ENCODE peak calls at places on chromosome 7, in nine cellular contexts. Y, W, O, H, J, V, F, A and X are unnamed samples.
A peak's percentile ranks its signal among the peaks of the same experiment; 100 is the strongest.

GRCh38 chr7:104045183-104045582 is 55.7 kb upstream of the RELN start:
- DNase-seq in V (no peak), H (no peak), O (no peak), Y (no peak), A (no peak), J (no peak), F (peak; percentile 25), W (no peak), X (no peak)

GRCh38 chr7:91941450-91941849 is 788 bp downstream of the AKAP9 start:
- DNase-seq in F (peak; percentile 54), W (peak; percentile 60), V (no peak), O (no peak), Y (no peak), J (peak; percentile 65), A (peak; percentile 59), H (peak; percentile 61), X (peak; percentile 46)

GRCh38 chr7:7641129-7641663 is 644 bp downstream of the UMAD1 start:
- DNase-seq in V (no peak), A (peak; percentile 46), J (no peak), H (no peak), O (no peak), W (no peak), Y (peak; percentile 15), F (peak; percentile 45), X (no peak)

GRCh38 chr7:30171753-30172447 is 37.1 kb downstream of the MTURN start:
- DNase-seq in J (no peak), F (no peak), Y (no peak), O (no peak), V (no peak), H (no peak), W (no peak), A (no peak), X (no peak)

GRCh38 chr7:15684834-15685233 is 1.6 kb downstream of the MEOX2 start:
- DNase-seq in A (no peak), Y (no peak), F (no peak), O (no peak), H (no peak), W (peak; percentile 57), J (no peak), V (no peak), X (no peak)

GRCh38 chr7:14691597-14692203 is 210.9 kb downstream of the DGKB start:
- DNase-seq in Y (peak; percentile 32), O (no peak), A (peak; percentile 59), J (peak; percentile 28), W (peak; percentile 42), V (peak; percentile 67), H (peak; percentile 17), F (peak; percentile 57), X (peak; percentile 40)

GRCh38 chr7:128210590-128211570 is 30.2 kb upstream of the LEP start:
- DNase-seq in J (no peak), Y (no peak), F (no peak), V (peak; percentile 40), A (no peak), H (no peak), O (no peak), W (no peak), X (no peak)

GRCh38 chr7:134932707-134933370 is 53.5 kb upstream of the AGBL3 start:
- DNase-seq in W (no peak), J (no peak), Y (no peak), O (no peak), V (peak; percentile 82), A (no peak), H (no peak), F (peak; percentile 34), X (no peak)

GRCh38 chr7:80232969-80233724 is 98.5 kb downstream of the GNAI1 start:
- DNase-seq in A (no peak), W (no peak), V (no peak), O (no peak), H (no peak), J (no peak), Y (no peak), F (no peak), X (no peak)

GRCh38 chr7:121352323-121352722 is 23.5 kb downstream of the WNT16 start:
- DNase-seq in V (no peak), O (no peak), J (no peak), Y (no peak), H (no peak), A (no peak), F (no peak), W (no peak), X (no peak)

GRCh38 chr7:158737064-158737695 is 32.6 kb upstream of the NCAPG2 start:
- DNase-seq in W (no peak), A (no peak), O (no peak), J (no peak), F (no peak), Y (no peak), H (no peak), V (no peak), X (no peak)

GRCh38 chr7:50355817-50356178 is 51.3 kb downstream of the IKZF1 start:
- DNase-seq in J (no peak), O (no peak), Y (no peak), A (no peak), W (no peak), F (peak; percentile 93), H (no peak), V (peak; percentile 61), X (no peak)

GRCh38 chr7:108328174-108328651 is 128.0 kb downstream of the NRCAM start:
- DNase-seq in W (no peak), O (no peak), H (no peak), Y (no peak), A (no peak), J (no peak), V (no peak), F (no peak), X (no peak)

GRCh38 chr7:141421306-141421705 is 129.9 kb upstream of the AGK start:
- DNase-seq in W (no peak), A (no peak), F (no peak), H (no peak), V (no peak), J (no peak), O (no peak), Y (no peak), X (no peak)
- TF ChIP-seq POLR2AphosphoS5 in W (no peak), A (no peak), F (no peak), H (no peak), V (no peak), J (no peak), O (no peak), Y (no peak), X (no peak)

GRCh38 chr7:101172854-101173751 is 7.0 kb downstream of the NAT16 start:
- DNase-seq in W (peak; percentile 27), J (peak; percentile 71), A (peak; percentile 33), H (no peak), O (no peak), F (peak; percentile 41), V (no peak), Y (no peak), X (peak; percentile 85)

GRCh38 chr7:101173752-101174244 is 6.3 kb downstream of the NAT16 start:
- DNase-seq in Y (peak; percentile 80), J (peak; percentile 52), A (peak; percentile 80), O (no peak), F (peak; percentile 85), H (peak; percentile 44), W (peak; percentile 26), V (no peak), X (peak; percentile 34)

GRCh38 chr7:101175664-101176063 is 4.4 kb downstream of the NAT16 start:
- DNase-seq in V (no peak), Y (no peak), A (no peak), J (no peak), O (no peak), W (no peak), F (no peak), H (no peak), X (no peak)

GRCh38 chr7:101172005-101172853 is 6.9 kb upstream of the VGF start:
- DNase-seq in O (no peak), H (no peak), W (no peak), J (no peak), F (no peak), A (peak; percentile 36), V (no peak), Y (no peak), X (no peak)

DNA sequence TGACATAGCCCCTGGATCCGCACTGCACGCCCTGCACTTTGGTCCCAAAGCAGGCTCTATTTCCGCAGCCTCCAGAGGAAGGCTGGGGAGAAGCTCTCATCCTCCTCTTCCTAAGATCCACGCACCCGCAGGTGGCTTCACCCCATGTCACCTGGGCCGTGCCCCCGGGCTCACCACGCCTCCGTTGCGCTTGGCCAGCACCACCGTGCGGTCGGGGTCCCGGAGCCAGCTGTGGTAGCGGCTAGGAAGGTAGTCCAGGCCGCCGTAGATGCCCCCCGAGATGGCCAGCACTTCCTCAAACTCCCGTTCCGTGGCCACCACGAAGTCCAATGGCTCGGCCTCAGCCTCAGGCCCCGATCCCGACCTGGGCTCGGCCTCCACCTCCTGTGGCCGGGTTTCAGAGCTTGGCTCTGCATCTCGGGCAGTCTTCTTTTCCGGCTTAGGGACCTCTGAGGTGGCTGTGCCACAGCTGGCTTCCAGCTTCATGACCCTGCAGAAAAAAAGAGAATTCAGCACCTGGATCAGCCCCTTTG is 5.7 kb downstream of the NAT16 start:
- DNase-seq in J (no peak), A (peak; percentile 16), H (no peak), V (no peak), F (no peak), O (no peak), Y (no peak), W (no peak), X (no peak)
- H3K27me3 ChIP-seq in J (peaks cover 69% of the 10 kb centered on the region), A (peaks cover 14% of the 10 kb centered on the region), H (peaks cover 74% of the 10 kb centered on the region), V (peaks cover 65% of the 10 kb centered on the region), F (peaks cover 39% of the 10 kb centered on the region), O (peaks cover 100% of the 10 kb centered on the region), Y (no peaks in the 10 kb centered on the region), W (peaks cover 79% of the 10 kb centered on the region), X (peaks cover 100% of the 10 kb centered on the region)

DNA sequence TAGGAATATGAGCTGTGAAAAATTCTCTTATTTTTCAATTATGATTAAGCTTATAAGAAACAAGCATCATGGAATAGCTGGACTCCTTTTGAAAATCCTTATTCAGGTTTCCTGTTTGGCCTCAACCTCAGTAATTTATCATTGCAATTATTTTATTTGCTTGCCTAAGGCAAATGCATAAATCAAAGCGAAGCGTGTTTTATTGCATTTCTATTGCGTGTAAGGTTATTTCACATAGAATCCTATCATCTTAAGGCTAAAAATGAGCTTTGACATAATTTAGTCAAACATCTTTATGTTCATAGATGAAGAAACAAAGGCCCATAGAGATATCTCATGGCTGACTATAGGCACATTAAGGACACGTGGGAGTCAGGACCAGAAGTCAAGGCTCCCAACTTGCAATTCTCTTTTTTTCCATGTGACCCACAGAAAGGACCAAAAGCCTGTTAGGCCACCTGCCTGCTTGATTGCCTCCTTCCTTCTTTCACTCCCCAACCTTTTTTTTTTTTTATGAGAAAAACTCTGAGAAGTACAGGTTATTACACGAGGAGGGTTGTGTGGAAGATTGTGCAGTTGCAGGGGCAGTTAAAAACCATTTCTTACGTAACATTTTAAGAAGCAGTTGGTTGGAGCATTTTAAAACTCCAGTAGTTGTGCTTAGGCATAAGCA is 261.0 kb downstream of the HDAC9 start:
- DNase-seq in J (no peak), V (no peak), Y (no peak), O (no peak), F (no peak), A (no peak), H (no peak), W (no peak), X (no peak)
- TF ChIP-seq POLR2AphosphoS5 in J (no peak), V (no peak), Y (no peak), O (no peak), F (no peak), A (no peak), H (no peak), W (no peak), X (no peak)

GRCh38 chr7:1669486-1669951 is 558 bp upstream of the ELFN1 start:
- DNase-seq in Y (no peak), H (no peak), F (no peak), J (no peak), O (peak; percentile 40), W (no peak), V (peak; percentile 17), A (peak; percentile 72), X (no peak)
- H3K27me3 ChIP-seq in Y (no peaks in the 10 kb centered on the region), H (peaks cover 45% of the 10 kb centered on the region), F (peaks cover 7% of the 10 kb centered on the region), J (peaks cover 81% of the 10 kb centered on the region), O (peaks cover 100% of the 10 kb centered on the region), W (peaks cover 19% of the 10 kb centered on the region), V (peaks cover 71% of the 10 kb centered on the region), A (peaks cover 56% of the 10 kb centered on the region), X (peaks cover 17% of the 10 kb centered on the region)